ENCODE peak calls at places on chromosomes 6 and 20, in five cellular contexts. D, B, A, M and W are unnamed samples.

GRCh38 chr6:16427124-16427523 is 188.7 kb downstream of the GMPR start:
- DNase-seq in D (no peak), B (no peak), A (no peak), M (no peak), W (no peak)

GRCh38 chr6:136921521-136921935 is 573 bp upstream of the SLC35D3 start:
- DNase-seq in D (no peak), B (no peak), A (no peak), M (no peak), W (no peak)

GRCh38 chr6:91476000-91476399 is 889.1 kb upstream of the MAP3K7 start:
- DNase-seq in D (peak), B (no peak), A (no peak), M (no peak), W (peak)

GRCh38 chr6:143948208-143948607 is 59.9 kb downstream of the PLAGL1 start:
- DNase-seq in D (no peak), B (no peak), A (no peak), M (no peak), W (no peak)

GRCh38 chr6:149917679-149918078 is 5.2 kb downstream of the RAET1G start:
- DNase-seq in D (no peak), B (no peak), A (no peak), M (peak), W (no peak)

GRCh38 chr6:148747145-148747492 is 289 bp downstream of the UST start:
- DNase-seq in D (no peak), B (peak), A (peak), M (peak), W (no peak)

GRCh38 chr20:62362991-62363919 is 3.9 kb downstream of the LAMA5 start:
- DNase-seq in D (peak), B (peak), A (no peak), M (no peak), W (no peak)

GRCh38 chr6:75755704-75756103 is 6.7 kb downstream of the MYO6 start:
- DNase-seq in D (no peak), B (no peak), A (no peak), M (no peak), W (no peak)

GRCh38 chr6:33000053-33000452 is 9.3 kb downstream of the HLA-DOA start:
- DNase-seq in D (peak), B (no peak), A (no peak), M (no peak), W (no peak)

GRCh38 chr6:150764638-150765456 is 100.7 kb upstream of the MTHFD1L start:
- DNase-seq in D (no peak), B (no peak), A (no peak), M (no peak), W (no peak)

DNA sequence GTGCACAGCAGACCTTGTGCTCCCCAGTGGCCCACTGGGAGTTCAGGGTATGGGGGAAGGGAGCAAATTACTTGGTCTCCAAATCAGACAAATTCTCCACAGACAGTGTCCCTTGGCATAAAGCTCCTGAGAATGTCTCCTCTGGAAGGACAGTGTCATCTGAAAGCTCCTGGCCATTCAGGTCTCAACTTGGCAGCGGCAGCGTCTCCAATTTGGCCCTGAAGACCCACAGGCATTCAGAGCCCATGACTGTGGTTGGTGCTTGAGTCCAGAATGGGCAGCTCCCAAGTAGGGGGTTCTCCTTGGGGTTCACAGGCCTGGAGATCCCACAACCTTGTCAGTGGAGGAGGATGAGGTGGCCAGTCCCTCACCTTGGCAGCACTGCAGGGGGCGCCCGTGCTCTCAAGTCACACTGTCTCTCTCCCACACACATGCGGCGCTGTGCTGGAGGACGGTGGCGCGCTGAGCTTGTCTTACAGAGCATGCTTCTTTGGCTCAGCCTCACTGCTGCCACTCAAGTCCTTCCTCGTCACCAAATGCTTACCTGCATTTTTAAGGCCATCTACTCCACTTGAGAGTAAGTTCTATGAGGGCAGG is 20.7 kb downstream of the DYNLRB1 start:
- DNase-seq in D (peak), B (peak), A (peak), M (no peak), W (no peak)
- TF ChIP-seq CTCF in D (peak), B (no peak), A (peak), M (peak), W (peak)

GRCh38 chr20:18628330-18628941 is 40.6 kb downstream of the DTD1 start:
- DNase-seq in D (peak), B (no peak), A (no peak), M (no peak), W (no peak)
- TF ChIP-seq CTCF in D (peak), B (no peak), A (peak), M (peak), W (peak)

DNA sequence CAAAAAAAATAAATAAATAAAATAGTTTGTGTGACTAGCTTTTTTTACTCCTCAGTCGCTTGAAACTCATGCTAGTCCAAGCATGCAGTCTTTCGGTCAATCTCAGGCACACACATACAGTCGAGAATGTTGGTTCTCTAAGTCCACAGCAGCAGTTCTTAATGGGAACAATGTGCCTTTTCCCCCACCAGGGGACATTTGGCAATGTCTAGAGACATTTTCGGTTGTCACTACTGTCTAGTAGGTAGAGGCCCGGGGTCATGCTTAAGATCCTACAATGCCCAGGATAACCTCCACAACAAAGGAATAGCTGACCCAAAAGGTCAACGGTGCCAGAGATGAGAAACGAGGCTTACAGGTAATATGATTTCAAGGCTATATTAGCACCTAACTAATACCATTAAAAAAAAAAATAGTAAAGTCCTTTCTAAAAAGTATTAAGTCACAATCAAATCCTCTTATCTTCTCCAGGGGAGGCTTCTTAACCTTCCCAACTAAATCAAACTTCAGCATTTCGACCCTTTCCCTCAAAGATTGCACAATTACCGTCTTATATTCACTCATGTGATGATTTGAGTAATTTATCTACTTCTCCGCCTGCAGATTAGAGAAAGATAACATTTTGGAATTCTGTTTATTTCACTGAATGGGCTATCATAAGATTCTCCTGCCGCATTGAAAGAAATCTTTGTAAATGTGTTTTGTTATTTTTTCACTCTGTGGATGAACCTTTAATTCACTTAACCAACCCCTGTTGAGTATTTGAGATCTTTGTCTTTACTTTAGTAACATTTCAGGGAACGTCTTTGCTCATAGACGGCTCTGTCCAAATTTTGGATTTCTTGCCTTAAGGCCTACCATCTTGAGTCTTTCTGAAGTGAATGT is 8.1 kb upstream of the SALL4 start:
- DNase-seq in D (peak), B (no peak), A (no peak), M (no peak), W (no peak)
- TF ChIP-seq CTCF in D (no peak), B (no peak), A (no peak), M (peak), W (peak)

GRCh38 chr6:73121421-73121993 is 103.8 kb downstream of the KHDC1L start:
- DNase-seq in D (no peak), B (no peak), A (peak), M (no peak), W (no peak)
- TF ChIP-seq CTCF in D (no peak), B (no peak), A (peak), M (no peak), W (peak)

GRCh38 chr6:157323114-157323923 is at the start of gene TMEM242:
- DNase-seq in D (peak), B (peak), A (peak), M (peak), W (peak)
- TF ChIP-seq CTCF in D (no peak), B (no peak), A (peak), M (peak), W (peak)

GRCh38 chr6:14818422-14818884 is 427.4 kb upstream of the JARID2 start:
- DNase-seq in D (no peak), B (no peak), A (peak), M (no peak), W (no peak)
- TF ChIP-seq CTCF in D (no peak), B (no peak), A (no peak), M (no peak), W (no peak)

GRCh38 chr20:44109951-44110361 is 77.0 kb downstream of the JPH2 start:
- DNase-seq in D (no peak), B (no peak), A (no peak), M (no peak), W (no peak)
- TF ChIP-seq CTCF in D (no peak), B (peak), A (peak), M (peak), W (peak)

DNA sequence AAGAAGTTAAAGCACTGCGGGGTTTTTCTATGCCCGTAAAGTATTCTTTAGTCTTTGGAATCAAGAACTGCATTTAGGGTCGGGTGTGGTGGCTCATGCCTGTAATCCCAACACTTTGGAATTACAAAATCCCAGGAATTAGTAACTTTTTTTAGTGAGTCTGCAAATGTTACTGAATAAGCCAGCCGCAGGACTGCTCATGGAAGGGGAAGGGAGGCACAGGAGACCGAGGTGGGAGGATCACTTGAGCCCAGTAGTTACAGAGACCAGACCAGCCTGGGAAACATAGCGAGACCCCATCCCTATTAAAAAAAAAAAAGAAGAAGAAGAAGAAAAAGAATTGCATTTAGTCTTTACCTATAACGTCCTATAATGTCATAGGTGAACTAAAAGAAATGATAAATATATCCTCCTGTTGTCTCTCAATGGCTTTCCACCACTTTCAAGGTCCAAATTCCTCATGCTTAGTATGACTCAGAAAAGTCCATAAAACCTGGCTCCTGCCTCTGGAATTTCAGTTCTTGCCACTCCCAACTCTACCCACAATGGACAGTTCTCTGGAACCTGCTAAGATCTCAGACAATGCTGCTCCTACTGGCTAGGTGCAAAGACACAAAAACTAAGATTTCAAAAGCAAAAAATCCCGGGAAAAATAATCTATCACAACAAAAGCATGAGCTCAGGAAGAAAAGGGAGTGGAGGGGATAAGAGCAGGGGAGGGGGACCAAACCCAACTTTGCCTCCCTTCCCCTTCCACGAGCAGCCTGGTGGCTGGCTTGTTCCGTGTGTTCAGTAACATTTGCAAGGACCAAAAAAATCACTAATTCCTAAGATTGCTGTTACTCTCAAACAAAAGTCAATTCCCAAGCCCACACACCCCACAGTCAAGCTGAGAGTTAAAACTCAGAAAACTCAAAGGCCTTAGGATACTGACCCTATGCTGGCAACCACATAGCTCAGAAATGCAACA is 39.0 kb downstream of the B4GALT5 start:
- DNase-seq in D (peak), B (no peak), A (peak), M (no peak), W (peak)
- TF ChIP-seq CTCF in D (no peak), B (no peak), A (peak), M (no peak), W (peak)

GRCh38 chr20:43988867-43989266 is 74.2 kb downstream of the TOX2 start:
- DNase-seq in D (no peak), B (no peak), A (peak), M (no peak), W (no peak)
- TF ChIP-seq CTCF in D (no peak), B (no peak), A (peak), M (no peak), W (no peak)